ENCODE peak calls at places on chromosomes 12 and 14, in nine cellular contexts. One of them, this sample, is unnamed.

GRCh38 chr14:69133206-69134125 is 19.5 kb downstream of the DCAF5 start:
- DNase-seq in CD8-positive, alpha-beta T cell: no peak
- DNase-seq in testis: no peak
- DNase-seq in osteocyte: no peak
- DNase-seq in WTC11: no peak
- DNase-seq in adrenal gland: peak
- DNase-seq in body of pancreas: peak
- DNase-seq in endothelial cell of umbilical vein: peak
- DNase-seq in pancreas: no peak
- DNase-seq in this sample: no peak

GRCh38 chr12:95760371-95760770 is 30.2 kb downstream of the NTN4 start:
- DNase-seq in osteocyte: no peak
- DNase-seq in body of pancreas: no peak
- DNase-seq in testis: no peak
- DNase-seq in WTC11: no peak
- DNase-seq in adrenal gland: no peak
- DNase-seq in CD8-positive, alpha-beta T cell: no peak
- DNase-seq in endothelial cell of umbilical vein: no peak
- DNase-seq in pancreas: no peak
- DNase-seq in this sample: no peak

GRCh38 chr14:65792208-65792905 is 379.8 kb downstream of the FUT8 start:
- DNase-seq in testis: no peak
- DNase-seq in endothelial cell of umbilical vein: no peak
- DNase-seq in WTC11: no peak
- DNase-seq in osteocyte: no peak
- DNase-seq in adrenal gland: no peak
- DNase-seq in body of pancreas: no peak
- DNase-seq in CD8-positive, alpha-beta T cell: no peak
- DNase-seq in pancreas: no peak
- DNase-seq in this sample: no peak

GRCh38 chr14:89618309-89618708 is 201.3 kb upstream of the FOXN3 start:
- DNase-seq in osteocyte: no peak
- DNase-seq in CD8-positive, alpha-beta T cell: no peak
- DNase-seq in adrenal gland: peak
- DNase-seq in pancreas: no peak
- DNase-seq in WTC11: no peak
- DNase-seq in endothelial cell of umbilical vein: peak
- DNase-seq in body of pancreas: peak
- DNase-seq in testis: no peak
- DNase-seq in this sample: no peak

GRCh38 chr14:67815573-67816235 is 686 bp downstream of the ZFYVE26 start:
- DNase-seq in adrenal gland: peak
- DNase-seq in testis: no peak
- DNase-seq in body of pancreas: no peak
- DNase-seq in WTC11: no peak
- DNase-seq in osteocyte: no peak
- DNase-seq in endothelial cell of umbilical vein: peak
- DNase-seq in CD8-positive, alpha-beta T cell: no peak
- DNase-seq in pancreas: no peak
- DNase-seq in this sample: no peak

GRCh38 chr14:72810201-72810600 is 83.7 kb downstream of the DPF3 start:
- DNase-seq in osteocyte: no peak
- DNase-seq in body of pancreas: no peak
- DNase-seq in CD8-positive, alpha-beta T cell: no peak
- DNase-seq in WTC11: no peak
- DNase-seq in adrenal gland: no peak
- DNase-seq in testis: no peak
- DNase-seq in pancreas: no peak
- DNase-seq in endothelial cell of umbilical vein: no peak
- DNase-seq in this sample: no peak

GRCh38 chr12:10940389-10940788 is 1.3 kb upstream of the TAS2R14 start:
- DNase-seq in pancreas: no peak
- DNase-seq in WTC11: no peak
- DNase-seq in body of pancreas: no peak
- DNase-seq in osteocyte: no peak
- DNase-seq in testis: no peak
- DNase-seq in CD8-positive, alpha-beta T cell: no peak
- DNase-seq in adrenal gland: no peak
- DNase-seq in endothelial cell of umbilical vein: no peak
- DNase-seq in this sample: no peak

GRCh38 chr14:54808326-54809161 is 94.1 kb downstream of the GCH1 start:
- DNase-seq in endothelial cell of umbilical vein: no peak
- DNase-seq in testis: no peak
- DNase-seq in osteocyte: peak
- DNase-seq in WTC11: no peak
- DNase-seq in pancreas: no peak
- DNase-seq in CD8-positive, alpha-beta T cell: peak
- DNase-seq in adrenal gland: no peak
- DNase-seq in body of pancreas: no peak
- DNase-seq in this sample: no peak

GRCh38 chr12:121792607-121793500 is 634 bp downstream of the RHOF start:
- DNase-seq in adrenal gland: peak
- DNase-seq in testis: no peak
- DNase-seq in pancreas: peak
- DNase-seq in osteocyte: no peak
- DNase-seq in endothelial cell of umbilical vein: no peak
- DNase-seq in CD8-positive, alpha-beta T cell: peak
- DNase-seq in body of pancreas: no peak
- DNase-seq in WTC11: no peak
- DNase-seq in this sample: no peak

GRCh38 chr14:95327558-95328374 is 8.1 kb upstream of the CLMN start:
- DNase-seq in pancreas: no peak
- DNase-seq in testis: no peak
- DNase-seq in WTC11: no peak
- DNase-seq in endothelial cell of umbilical vein: no peak
- DNase-seq in CD8-positive, alpha-beta T cell: no peak
- DNase-seq in body of pancreas: no peak
- DNase-seq in adrenal gland: no peak
- DNase-seq in osteocyte: no peak
- DNase-seq in this sample: peak

GRCh38 chr12:88052686-88053085 is 23.5 kb upstream of the C12orf50 start:
- DNase-seq in osteocyte: no peak
- DNase-seq in WTC11: peak
- DNase-seq in endothelial cell of umbilical vein: peak
- DNase-seq in body of pancreas: peak
- DNase-seq in adrenal gland: peak
- DNase-seq in CD8-positive, alpha-beta T cell: no peak
- DNase-seq in testis: peak
- DNase-seq in pancreas: no peak
- DNase-seq in this sample: no peak

GRCh38 chr12:54131641-54132280 is 57.0 kb downstream of the SMUG1 start:
- DNase-seq in body of pancreas: no peak
- DNase-seq in endothelial cell of umbilical vein: no peak
- DNase-seq in testis: no peak
- DNase-seq in adrenal gland: no peak
- DNase-seq in WTC11: no peak
- DNase-seq in osteocyte: no peak
- DNase-seq in pancreas: no peak
- DNase-seq in CD8-positive, alpha-beta T cell: no peak
- DNase-seq in this sample: no peak

GRCh38 chr12:24015771-24016170 is 66.3 kb upstream of the SOX5 start:
- DNase-seq in CD8-positive, alpha-beta T cell: no peak
- DNase-seq in body of pancreas: no peak
- DNase-seq in testis: no peak
- DNase-seq in adrenal gland: no peak
- DNase-seq in pancreas: no peak
- DNase-seq in endothelial cell of umbilical vein: no peak
- DNase-seq in WTC11: no peak
- DNase-seq in osteocyte: no peak
- DNase-seq in this sample: no peak

GRCh38 chr12:19186722-19187661 is 57.5 kb downstream of the PLEKHA5 start:
- DNase-seq in WTC11: no peak
- DNase-seq in CD8-positive, alpha-beta T cell: no peak
- DNase-seq in adrenal gland: no peak
- DNase-seq in pancreas: no peak
- DNase-seq in testis: no peak
- DNase-seq in body of pancreas: no peak
- DNase-seq in endothelial cell of umbilical vein: peak
- DNase-seq in osteocyte: no peak
- DNase-seq in this sample: no peak

GRCh38 chr14:99124482-99125104 is 147.4 kb downstream of the BCL11B start:
- DNase-seq in body of pancreas: no peak
- DNase-seq in osteocyte: peak
- DNase-seq in pancreas: no peak
- DNase-seq in endothelial cell of umbilical vein: no peak
- DNase-seq in adrenal gland: no peak
- DNase-seq in testis: no peak
- DNase-seq in CD8-positive, alpha-beta T cell: peak
- DNase-seq in WTC11: no peak
- DNase-seq in this sample: no peak

DNA sequence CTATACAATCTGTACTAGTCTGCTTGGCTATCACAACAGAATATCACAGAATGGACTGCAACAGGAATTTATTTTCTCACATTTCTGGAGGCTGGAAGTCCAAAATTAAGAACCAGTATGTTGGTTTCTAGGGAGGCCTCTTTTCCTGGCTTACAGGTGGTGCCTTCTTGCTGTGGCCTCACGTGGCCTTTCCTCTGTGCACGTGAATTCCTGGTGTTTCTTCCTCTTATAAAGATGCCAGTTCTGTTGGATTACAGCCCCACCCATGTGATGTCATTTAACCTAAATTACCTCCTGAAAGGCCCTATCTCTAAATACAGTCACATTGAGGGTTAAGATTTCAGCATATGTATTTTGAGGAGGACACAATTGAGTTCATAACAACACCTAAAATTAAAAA is 32.1 kb upstream of the C2CD5 start:
- DNase-seq in body of pancreas: no peak
- DNase-seq in osteocyte: no peak
- DNase-seq in endothelial cell of umbilical vein: no peak
- DNase-seq in pancreas: no peak
- DNase-seq in adrenal gland: no peak
- DNase-seq in testis: no peak
- DNase-seq in CD8-positive, alpha-beta T cell: no peak
- DNase-seq in WTC11: no peak
- DNase-seq in this sample: no peak
- TF ChIP-seq CTCF in body of pancreas: no peak
- TF ChIP-seq CTCF in osteocyte: no peak
- TF ChIP-seq CTCF in endothelial cell of umbilical vein: no peak
- TF ChIP-seq CTCF in pancreas: no peak
- TF ChIP-seq CTCF in adrenal gland: no peak
- TF ChIP-seq CTCF in testis: no peak
- TF ChIP-seq CTCF in CD8-positive, alpha-beta T cell: no peak
- TF ChIP-seq CTCF in WTC11: no peak
- TF ChIP-seq CTCF in this sample: no peak

GRCh38 chr14:25032092-25032784 is 17.7 kb downstream of the STXBP6 start:
- DNase-seq in CD8-positive, alpha-beta T cell: no peak
- DNase-seq in osteocyte: no peak
- DNase-seq in testis: peak
- DNase-seq in body of pancreas: no peak
- DNase-seq in WTC11: peak
- DNase-seq in adrenal gland: no peak
- DNase-seq in endothelial cell of umbilical vein: no peak
- DNase-seq in pancreas: no peak
- DNase-seq in this sample: no peak

GRCh38 chr14:25038044-25038668 is 11.8 kb downstream of the STXBP6 start:
- DNase-seq in CD8-positive, alpha-beta T cell: no peak
- DNase-seq in pancreas: no peak
- DNase-seq in testis: no peak
- DNase-seq in osteocyte: no peak
- DNase-seq in endothelial cell of umbilical vein: no peak
- DNase-seq in adrenal gland: no peak
- DNase-seq in WTC11: no peak
- DNase-seq in body of pancreas: no peak
- DNase-seq in this sample: no peak

GRCh38 chr14:25033358-25033757 is 16.6 kb downstream of the STXBP6 start:
- DNase-seq in CD8-positive, alpha-beta T cell: no peak
- DNase-seq in adrenal gland: no peak
- DNase-seq in endothelial cell of umbilical vein: no peak
- DNase-seq in testis: no peak
- DNase-seq in WTC11: no peak
- DNase-seq in body of pancreas: no peak
- DNase-seq in pancreas: no peak
- DNase-seq in osteocyte: no peak
- DNase-seq in this sample: no peak

GRCh38 chr14:25037032-25037431 is 12.9 kb downstream of the STXBP6 start:
- DNase-seq in adrenal gland: no peak
- DNase-seq in endothelial cell of umbilical vein: no peak
- DNase-seq in CD8-positive, alpha-beta T cell: no peak
- DNase-seq in body of pancreas: no peak
- DNase-seq in pancreas: no peak
- DNase-seq in WTC11: no peak
- DNase-seq in osteocyte: no peak
- DNase-seq in testis: no peak
- DNase-seq in this sample: no peak

GRCh38 chr14:25034803-25035681 is 14.9 kb downstream of the STXBP6 start:
- DNase-seq in pancreas: no peak
- DNase-seq in adrenal gland: no peak
- DNase-seq in body of pancreas: no peak
- DNase-seq in WTC11: no peak
- DNase-seq in testis: no peak
- DNase-seq in endothelial cell of umbilical vein: no peak
- DNase-seq in osteocyte: no peak
- DNase-seq in CD8-positive, alpha-beta T cell: no peak
- DNase-seq in this sample: no peak
- TF ChIP-seq CTCF in pancreas: no peak
- TF ChIP-seq CTCF in adrenal gland: no peak
- TF ChIP-seq CTCF in body of pancreas: no peak
- TF ChIP-seq CTCF in WTC11: no peak
- TF ChIP-seq CTCF in testis: no peak
- TF ChIP-seq CTCF in endothelial cell of umbilical vein: no peak
- TF ChIP-seq CTCF in osteocyte: no peak
- TF ChIP-seq CTCF in CD8-positive, alpha-beta T cell: no peak
- TF ChIP-seq CTCF in this sample: no peak

GRCh38 chr12:125734137-125734536 is 668.9 kb downstream of the AACS start:
- DNase-seq in CD8-positive, alpha-beta T cell: no peak
- DNase-seq in pancreas: no peak
- DNase-seq in testis: no peak
- DNase-seq in WTC11: no peak
- DNase-seq in adrenal gland: no peak
- DNase-seq in endothelial cell of umbilical vein: no peak
- DNase-seq in osteocyte: no peak
- DNase-seq in body of pancreas: no peak
- DNase-seq in this sample: no peak
- TF ChIP-seq CTCF in CD8-positive, alpha-beta T cell: no peak
- TF ChIP-seq CTCF in pancreas: no peak
- TF ChIP-seq CTCF in testis: no peak
- TF ChIP-seq CTCF in WTC11: no peak
- TF ChIP-seq CTCF in adrenal gland: no peak
- TF ChIP-seq CTCF in endothelial cell of umbilical vein: no peak
- TF ChIP-seq CTCF in osteocyte: no peak
- TF ChIP-seq CTCF in body of pancreas: no peak
- TF ChIP-seq CTCF in this sample: peak

GRCh38 chr12:90808568-90808967 is 146.4 kb downstream of the CCER1 start:
- DNase-seq in body of pancreas: no peak
- DNase-seq in WTC11: no peak
- DNase-seq in CD8-positive, alpha-beta T cell: no peak
- DNase-seq in adrenal gland: no peak
- DNase-seq in pancreas: no peak
- DNase-seq in osteocyte: no peak
- DNase-seq in endothelial cell of umbilical vein: no peak
- DNase-seq in testis: no peak
- DNase-seq in this sample: no peak

DNA sequence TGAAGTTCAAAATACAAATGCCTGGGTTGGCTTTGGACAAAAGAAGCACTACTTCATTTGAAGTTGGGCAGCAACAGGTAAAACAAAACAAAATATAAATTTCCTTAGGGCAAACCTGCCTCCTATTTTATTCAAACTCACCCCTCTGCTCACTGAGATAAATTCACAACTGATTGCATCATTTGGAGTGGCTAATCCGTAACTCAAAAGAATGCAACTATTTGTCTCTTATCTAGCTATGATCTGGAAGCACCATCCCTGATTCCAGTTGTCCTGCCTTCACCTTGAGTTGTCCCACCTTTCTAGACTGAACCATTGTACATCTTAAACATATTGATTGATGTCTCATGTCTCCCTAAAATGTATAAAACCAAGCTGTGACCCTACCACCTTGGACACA is 145.0 kb downstream of the CCER1 start:
- DNase-seq in adrenal gland: no peak
- DNase-seq in endothelial cell of umbilical vein: no peak
- DNase-seq in testis: no peak
- DNase-seq in WTC11: no peak
- DNase-seq in body of pancreas: no peak
- DNase-seq in osteocyte: no peak
- DNase-seq in pancreas: no peak
- DNase-seq in CD8-positive, alpha-beta T cell: no peak
- DNase-seq in this sample: no peak
- TF ChIP-seq CTCF in adrenal gland: no peak
- TF ChIP-seq CTCF in endothelial cell of umbilical vein: no peak
- TF ChIP-seq CTCF in testis: no peak
- TF ChIP-seq CTCF in WTC11: no peak
- TF ChIP-seq CTCF in body of pancreas: no peak
- TF ChIP-seq CTCF in osteocyte: no peak
- TF ChIP-seq CTCF in pancreas: no peak
- TF ChIP-seq CTCF in CD8-positive, alpha-beta T cell: no peak
- TF ChIP-seq CTCF in this sample: no peak